ENCODE peak calls at places on chromosomes 16 and 17, in four cellular contexts. T is cardiac fibroblast, D is pancreas, N is HFF-Myc. Z is an unnamed sample.

GRCh38 chr17:69012895-69013805 is 47.6 kb downstream of the ABCA9 start:
- DNase-seq in N (no peak), T (peak; percentile 70), D (no peak), Z (no peak)

GRCh38 chr17:56426901-56427300 is 166.6 kb upstream of the NOG start:
- DNase-seq in N (no peak), D (no peak), T (no peak), Z (no peak)

GRCh38 chr16:1308036-1308976 is 1.1 kb upstream of the UBE2I start:
- DNase-seq in N (no peak), T (peak; percentile 53), D (no peak), Z (no peak)

GRCh38 chr16:85616608-85617311 is 3.6 kb downstream of the GSE1 start:
- DNase-seq in D (peak; percentile 58), T (no peak), N (no peak), Z (no peak)

GRCh38 chr17:79892457-79893236 is 53.4 kb upstream of the CBX4 start:
- DNase-seq in T (no peak), D (no peak), N (no peak), Z (no peak)

GRCh38 chr17:2146132-2146871 is 91.4 kb downstream of the HIC1 start:
- DNase-seq in T (no peak), D (no peak), N (no peak), Z (no peak)

GRCh38 chr17:27491713-27492190 is 35.5 kb downstream of the KSR1 start:
- DNase-seq in N (no peak), D (peak; percentile 40), T (no peak), Z (no peak)

GRCh38 chr16:86294535-86294934 is 215.8 kb upstream of the FOXF1 start:
- DNase-seq in N (no peak), T (no peak), D (no peak), Z (no peak)

GRCh38 chr16:86044881-86045600 is 146.1 kb downstream of the IRF8 start:
- DNase-seq in D (peak; percentile 50), T (no peak), N (no peak), Z (no peak)

GRCh38 chr17:50114849-50115357 is 15.1 kb downstream of the SAMD14 start:
- DNase-seq in D (peak; percentile 38), N (no peak), T (peak; percentile 82), Z (no peak)

GRCh38 chr16:86092586-86093480 is 193.9 kb downstream of the IRF8 start:
- DNase-seq in D (no peak), N (no peak), T (no peak), Z (no peak)

GRCh38 chr16:74100405-74101316 is 196.0 kb upstream of the PSMD7 start:
- DNase-seq in D (no peak), N (no peak), T (no peak), Z (no peak)

GRCh38 chr16:75282811-75283281 is 31.4 kb upstream of the BCAR1 start:
- DNase-seq in N (no peak), D (no peak), T (peak; percentile 22), Z (no peak)

GRCh38 chr16:58516768-58517107 is 1.4 kb downstream of the SETD6 start:
- DNase-seq in N (no peak), D (no peak), T (no peak), Z (no peak)

GRCh38 chr17:66684716-66685115 is 150.2 kb upstream of the CACNG5 start:
- DNase-seq in D (no peak), T (no peak), N (no peak), Z (no peak)

GRCh38 chr17:49850772-49851386 is 3.0 kb upstream of the TAC4 start:
- DNase-seq in D (no peak), N (no peak), T (no peak), Z (no peak)

GRCh38 chr16:66569827-66570405 is 3.7 kb downstream of the CMTM1 start:
- DNase-seq in T (peak; percentile 79), D (no peak), N (no peak), Z (no peak)

GRCh38 chr17:79623786-79624657 is 13.2 kb upstream of the RBFOX3 start:
- DNase-seq in D (no peak), T (no peak), N (no peak), Z (no peak)

GRCh38 chr16:11224894-11225676 is 30.9 kb downstream of the SOCS1 start:
- DNase-seq in T (peak; percentile 29), N (no peak), D (no peak), Z (no peak)

GRCh38 chr16:3598236-3598635 is 13.2 kb downstream of the SLX4 start:
- DNase-seq in T (no peak), D (no peak), N (no peak), Z (no peak)
- TF ChIP-seq CTCF in T (no peak), D (no peak), N (no peak), Z (no peak)

GRCh38 chr16:27779719-27780161 is 229.8 kb downstream of the KATNIP start:
- DNase-seq in D (no peak), N (peak; percentile 15), T (peak; percentile 19), Z (peak; percentile 10)
- TF ChIP-seq CTCF in D (no peak), N (peak; percentile 69), T (peak; percentile 28), Z (peak; percentile 73)

GRCh38 chr16:50244504-50245416 is 21.6 kb upstream of the ADCY7 start:
- DNase-seq in N (no peak), T (no peak), D (no peak), Z (no peak)

GRCh38 chr16:50244140-50244503 is 22.2 kb upstream of the ADCY7 start:
- DNase-seq in T (peak; percentile 69), N (no peak), D (no peak), Z (no peak)

GRCh38 chr16:50247123-50247905 is 19.0 kb upstream of the ADCY7 start:
- DNase-seq in T (no peak), D (no peak), N (no peak), Z (no peak)

GRCh38 chr16:50246299-50247122 is 19.8 kb upstream of the ADCY7 start:
- DNase-seq in T (no peak), D (no peak), N (no peak), Z (no peak)

DNA sequence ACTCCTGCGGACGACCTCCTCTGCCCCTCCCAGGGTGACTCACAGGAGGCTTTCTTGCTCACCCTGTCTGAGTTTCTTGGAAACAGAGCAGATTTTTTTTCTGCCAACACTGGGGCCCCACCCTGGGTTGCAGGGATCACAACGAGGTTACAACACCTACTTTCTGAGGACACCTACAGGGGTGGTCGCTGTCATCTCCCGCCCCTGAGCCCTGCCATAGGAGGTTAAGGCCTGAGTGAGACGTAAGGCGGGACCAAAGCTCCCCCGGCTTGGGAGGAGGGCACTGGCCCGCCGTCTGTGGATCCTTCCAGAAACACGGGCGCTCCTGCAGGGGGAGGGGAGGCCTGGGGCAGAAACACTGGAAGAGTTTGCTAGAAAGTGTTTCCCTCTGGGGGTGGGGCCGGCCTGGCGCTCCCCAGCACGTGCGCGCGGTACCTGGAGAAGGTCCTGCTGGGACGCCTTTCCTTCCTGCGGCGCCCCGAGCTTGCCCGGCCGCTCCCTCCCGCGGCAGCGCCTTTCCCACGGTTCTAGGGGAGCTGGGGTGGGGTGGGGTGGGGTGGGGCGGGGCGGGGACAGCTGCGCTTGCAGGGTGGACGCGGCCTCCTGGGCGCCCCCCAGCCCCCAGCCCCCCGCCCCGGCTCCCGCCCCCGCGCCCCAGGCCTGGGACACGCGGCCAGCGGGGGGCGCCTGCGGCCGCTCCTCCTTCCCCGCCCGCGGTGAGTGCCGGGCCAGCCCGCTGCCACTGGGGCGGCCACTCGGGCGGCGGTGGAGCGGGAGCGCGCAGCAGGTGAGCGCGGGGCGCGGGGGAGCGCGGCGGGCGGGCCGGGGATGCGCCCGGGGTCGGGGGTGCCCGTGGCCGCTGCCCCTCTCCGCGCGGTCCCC is 20.7 kb upstream of the ADCY7 start:
- DNase-seq in D (peak; percentile 45), N (no peak), T (peak; percentile 82), Z (no peak)
- TF ChIP-seq CTCF in D (no peak), N (no peak), T (no peak), Z (no peak)

GRCh38 chr17:82384730-82385429 is 13.3 kb downstream of the UTS2R start:
- DNase-seq in D (peak; percentile 89), T (peak; percentile 27), N (no peak), Z (peak; percentile 16)
- TF ChIP-seq CTCF in D (no peak), T (no peak), N (no peak), Z (no peak)

GRCh38 chr16:88843256-88843655 is 13.5 kb downstream of the GALNS start:
- DNase-seq in T (no peak), D (no peak), N (no peak), Z (no peak)
- TF ChIP-seq CTCF in T (no peak), D (no peak), N (no peak), Z (no peak)

DNA sequence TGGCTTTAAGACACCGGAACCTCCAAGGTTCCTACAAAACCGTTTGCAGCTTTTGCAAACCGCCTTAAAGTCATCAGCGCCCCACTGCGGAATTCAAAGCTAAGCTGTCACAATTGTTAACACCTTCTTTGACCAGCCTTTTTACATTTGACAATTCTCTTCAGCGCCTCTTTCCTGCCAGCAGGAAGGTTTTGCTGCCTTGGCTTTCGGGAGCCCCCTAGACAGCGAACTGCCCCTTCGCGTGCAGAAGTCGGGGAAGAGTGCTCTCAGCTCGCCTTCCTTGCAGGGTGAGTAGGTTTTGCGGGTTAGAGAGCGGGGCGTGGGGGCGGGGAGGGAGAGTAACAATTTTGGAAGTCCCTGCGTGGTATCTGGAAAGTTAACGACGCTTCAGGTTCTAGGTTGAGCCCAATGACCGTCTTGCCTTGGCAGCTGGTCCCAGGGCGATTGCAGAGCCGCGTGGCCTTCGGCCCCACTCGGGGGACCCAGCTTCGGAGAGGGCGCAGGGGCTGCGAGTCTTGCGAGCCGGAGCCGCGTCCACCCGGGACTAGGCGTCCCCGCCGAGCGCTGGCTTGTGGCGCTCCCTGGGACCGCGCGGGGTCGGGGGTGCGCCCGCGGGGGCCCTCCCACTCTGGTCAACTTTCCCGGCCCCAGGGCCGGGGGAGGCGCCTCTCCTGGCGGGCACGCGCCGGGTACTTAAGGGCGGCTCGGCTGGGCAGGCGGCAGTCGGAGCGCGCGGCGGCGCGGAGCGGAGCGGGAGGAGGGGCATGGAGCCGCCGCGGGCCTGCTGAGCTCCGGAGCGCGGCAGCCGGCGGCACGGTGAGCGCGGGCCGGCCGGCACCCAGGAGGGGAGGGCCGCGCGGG is at the start of gene HAS3:
- DNase-seq in N (no peak), T (peak; percentile 67), D (peak; percentile 64), Z (no peak)
- TF ChIP-seq CTCF in N (no peak), T (peak; percentile 23), D (no peak), Z (peak; percentile 23)

GRCh38 chr17:82126479-82127314 is 28.7 kb upstream of the FASN start:
- DNase-seq in D (no peak), T (no peak), N (no peak), Z (no peak)
- TF ChIP-seq CTCF in D (no peak), T (no peak), N (no peak), Z (no peak)